ENCODE peak calls at places on chromosome 10, in five cellular contexts. H, M, Q, Y and J are unnamed samples.
A peak's percentile ranks its signal among the peaks of the same experiment; 100 is the strongest.

GRCh38 chr10:48463318-48464003 is 141.4 kb downstream of the ARHGAP22 start:
- DNase-seq in H (peak; percentile 48), Q (peak; percentile 55), M (no peak), Y (no peak), J (peak; percentile 26)

GRCh38 chr10:100192350-100192749 is 6.5 kb upstream of the ERLIN1 start:
- DNase-seq in Y (no peak), Q (no peak), M (no peak), H (peak; percentile 69), J (no peak)

GRCh38 chr10:93495654-93496321 is 624 bp upstream of the CEP55 start:
- DNase-seq in Y (peak; percentile 46), M (no peak), Q (peak; percentile 70), H (no peak), J (peak; percentile 71)

GRCh38 chr10:91296471-91296870 is 76.0 kb downstream of the PCGF5 start:
- DNase-seq in Q (no peak), H (no peak), Y (peak; percentile 62), M (no peak), J (peak; percentile 14)

GRCh38 chr10:17512341-17513001 is 58.1 kb upstream of the ST8SIA6 start:
- DNase-seq in M (no peak), H (peak; percentile 71), Q (peak; percentile 92), Y (peak; percentile 91), J (no peak)

GRCh38 chr10:6619663-6620062 is 39.6 kb upstream of the PRKCQ start:
- DNase-seq in Q (no peak), H (no peak), M (no peak), Y (no peak), J (no peak)

GRCh38 chr10:11639861-11640764 is 28.7 kb upstream of the USP6NL start:
- DNase-seq in M (no peak), Y (no peak), Q (no peak), H (peak; percentile 38), J (no peak)

GRCh38 chr10:101558206-101558605 is 29.9 kb downstream of the POLL start:
- DNase-seq in Y (no peak), Q (no peak), H (no peak), M (peak; percentile 37), J (peak; percentile 72)

GRCh38 chr10:32650246-32650655 is 204.3 kb downstream of the CCDC7 start:
- DNase-seq in Q (no peak), Y (no peak), M (no peak), H (no peak), J (no peak)

GRCh38 chr10:97499561-97500296 is 1.0 kb downstream of the UBTD1 start:
- DNase-seq in Q (peak; percentile 84), M (peak; percentile 95), H (peak; percentile 85), Y (no peak), J (peak; percentile 48)

GRCh38 chr10:119481781-119482426 is 60.6 kb downstream of the RGS10 start:
- DNase-seq in Y (no peak), M (no peak), Q (no peak), H (no peak), J (no peak)

GRCh38 chr10:30783939-30784500 is 154.5 kb upstream of the LYZL2 start:
- DNase-seq in Q (peak; percentile 96), Y (peak; percentile 43), H (peak; percentile 90), M (peak; percentile 94), J (peak; percentile 92)

GRCh38 chr10:118908487-118909280 is 120.8 kb upstream of the NANOS1 start:
- DNase-seq in Q (no peak), M (no peak), Y (no peak), H (no peak), J (no peak)

GRCh38 chr10:106626371-106626770 is 538.1 kb downstream of the SORCS1 start:
- DNase-seq in H (no peak), Y (no peak), Q (no peak), M (no peak), J (no peak)

GRCh38 chr10:131198401-131198800 is 113.1 kb downstream of the TCERG1L start:
- DNase-seq in H (peak; percentile 35), Y (no peak), Q (no peak), M (no peak), J (no peak)

GRCh38 chr10:79411546-79412495 is 33.6 kb downstream of the ZCCHC24 start:
- DNase-seq in Y (no peak), M (no peak), H (no peak), Q (no peak), J (no peak)

GRCh38 chr10:75430000-75430763 is 1.2 kb upstream of the LRMDA start:
- DNase-seq in H (peak; percentile 88), Y (peak; percentile 50), M (no peak), Q (no peak), J (peak; percentile 62)

GRCh38 chr10:122154034-122154732 is 116.9 kb upstream of the BTBD16 start:
- DNase-seq in Y (no peak), Q (no peak), M (no peak), H (no peak), J (no peak)

GRCh38 chr10:77898323-77899079 is 28.1 kb downstream of the DLG5 start:
- DNase-seq in Q (no peak), H (peak; percentile 96), M (no peak), Y (no peak), J (peak; percentile 66)

GRCh38 chr10:60901561-60902235 is 42.3 kb downstream of the RHOBTB1 start:
- DNase-seq in Q (no peak), H (peak; percentile 96), M (no peak), Y (no peak), J (no peak)

GRCh38 chr10:49001402-49001801 is 61.8 kb upstream of the LRRC18 start:
- DNase-seq in Q (no peak), Y (peak; percentile 13), M (no peak), H (peak; percentile 65), J (peak; percentile 41)

DNA sequence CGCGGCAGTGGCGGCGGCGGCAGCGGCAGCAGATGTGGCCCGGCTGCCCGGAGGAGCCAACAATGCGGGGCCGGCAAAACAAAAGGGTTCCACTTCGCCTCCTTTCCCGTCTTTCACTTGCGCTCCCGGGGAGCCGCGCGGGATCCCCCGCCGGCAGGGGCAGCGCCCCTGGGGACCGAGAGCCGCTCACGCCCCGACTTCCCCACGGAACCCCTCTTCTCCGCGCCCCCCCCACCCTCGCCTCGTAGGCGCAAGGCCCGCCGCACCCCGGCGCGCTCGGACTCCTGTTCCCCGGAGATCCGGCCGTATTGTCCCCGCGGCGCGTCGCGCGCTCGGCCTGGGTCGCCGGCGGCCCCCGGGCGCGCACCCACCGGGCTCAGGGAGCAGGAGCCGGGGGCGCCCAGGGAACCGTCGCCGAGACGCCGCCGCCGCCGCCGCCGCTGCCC is 854 bp downstream of the CTBP2 start:
- DNase-seq in Q (peak; percentile 60), M (no peak), H (peak; percentile 57), Y (no peak), J (peak; percentile 31)
- H3K4me1 ChIP-seq in Q (peaks cover 42% of the 10 kb centered on the region), M (peaks cover 47% of the 10 kb centered on the region), H (peaks cover 45% of the 10 kb centered on the region), Y (peaks cover 43% of the 10 kb centered on the region), J (peaks cover 20% of the 10 kb centered on the region)

GRCh38 chr10:110044681-110045080 is 36.9 kb downstream of the ADD3 start:
- DNase-seq in Q (no peak), H (no peak), Y (no peak), M (no peak), J (no peak)

GRCh38 chr10:110051487-110051886 is 43.7 kb downstream of the ADD3 start:
- DNase-seq in H (no peak), Y (no peak), Q (no peak), M (no peak), J (no peak)

GRCh38 chr10:110045772-110046171 is 38.0 kb downstream of the ADD3 start:
- DNase-seq in Y (no peak), H (no peak), Q (no peak), M (no peak), J (no peak)

GRCh38 chr10:110052911-110053310 is 45.1 kb downstream of the ADD3 start:
- DNase-seq in Q (peak; percentile 49), H (no peak), Y (no peak), M (no peak), J (no peak)

GRCh38 chr10:110048781-110049180 is 41.0 kb downstream of the ADD3 start:
- DNase-seq in H (no peak), Y (no peak), Q (no peak), M (no peak), J (no peak)
- H3K9me3 ChIP-seq in H (no peaks in the 10 kb centered on the region), Y (peaks cover 7% of the 10 kb centered on the region), Q (peaks cover 12% of the 10 kb centered on the region), M (no peaks in the 10 kb centered on the region), J (peaks cover 14% of the 10 kb centered on the region)

GRCh38 chr10:116521424-116522305 is 24.1 kb upstream of the PNLIP start:
- DNase-seq in Q (peak; percentile 72), Y (peak; percentile 45), H (peak; percentile 53), M (no peak), J (peak; percentile 52)

GRCh38 chr10:116526219-116526618 is 19.5 kb upstream of the PNLIP start:
- DNase-seq in Q (no peak), M (no peak), Y (no peak), H (no peak), J (no peak)

GRCh38 chr10:116522803-116523381 is 22.8 kb upstream of the PNLIP start:
- DNase-seq in M (no peak), Q (no peak), H (no peak), Y (no peak), J (no peak)

GRCh38 chr10:116524736-116525135 is 21.0 kb upstream of the PNLIP start:
- DNase-seq in H (no peak), Y (no peak), M (no peak), Q (no peak), J (no peak)
- H3K4me3 ChIP-seq in H (no peak overlapping the region), Y (no peak overlapping the region), M (no peak overlapping the region), Q (no peak overlapping the region), J (no peak overlapping the region)

DNA sequence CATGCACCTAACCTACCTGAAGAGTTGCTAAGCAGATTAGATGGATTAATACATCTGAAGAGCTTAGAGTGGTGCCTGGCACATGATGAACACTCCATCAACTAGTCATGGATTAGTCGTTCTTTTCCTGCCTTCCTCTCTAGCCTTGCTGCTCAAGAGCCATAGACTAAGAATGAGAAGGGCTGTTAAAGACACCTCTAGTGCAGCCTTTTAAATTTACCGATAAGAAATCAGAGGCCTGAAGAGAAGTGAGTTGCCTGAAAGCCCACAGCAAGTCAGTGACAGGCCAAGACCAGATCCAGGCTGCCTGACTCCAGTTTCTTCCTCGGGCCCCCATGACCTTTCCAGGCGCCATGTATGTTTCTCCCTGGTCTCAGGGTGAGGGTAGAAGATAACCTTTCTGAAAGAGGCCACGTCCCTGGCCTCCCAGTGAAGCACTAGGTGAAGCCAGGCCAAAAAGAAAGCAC is 6.5 kb downstream of the TSPAN15 start:
- DNase-seq in Q (no peak), Y (no peak), M (no peak), H (no peak), J (no peak)
- H3K4me1 ChIP-seq in Q (peaks cover 30% of the 10 kb centered on the region), Y (peaks cover 60% of the 10 kb centered on the region), M (peaks cover 96% of the 10 kb centered on the region), H (peaks cover 17% of the 10 kb centered on the region), J (peaks cover 2% of the 10 kb centered on the region)

GRCh38 chr10:129846991-129847391 is 117.1 kb downstream of the EBF3 start:
- DNase-seq in Y (no peak), H (no peak), M (no peak), Q (no peak), J (no peak)
- H3K9me3 ChIP-seq in Y (no peaks in the 10 kb centered on the region), H (no peaks in the 10 kb centered on the region), M (no peaks in the 10 kb centered on the region), Q (no peaks in the 10 kb centered on the region), J (no peaks in the 10 kb centered on the region)